ENCODE peak calls at places on chromosomes 13 and 19, in four cellular contexts. M is EL; D is fibroblast of villous mesenchyme; U is stimulated activated CD4-positive, alpha-beta T cell treated with anti-CD3 and anti-CD28 coated beads, Interleukin-15, amount 100 ng/mL, for 48 hours. Q is an unnamed sample.

GRCh38 chr13:29901714-29902631 is 51.6 kb upstream of the UBL3 start:
- DNase-seq in D (peak), M (peak), U (no peak), Q (peak)

GRCh38 chr19:49347835-49348234 is 12.6 kb downstream of the CD37 start:
- DNase-seq in U (no peak), M (peak), D (peak), Q (peak)

GRCh38 chr13:44474122-44474910 is 100.7 kb downstream of the SERP2 start:
- DNase-seq in U (no peak), D (no peak), M (peak), Q (no peak)

GRCh38 chr19:12733369-12733896 is 1.1 kb downstream of the TRIR start:
- DNase-seq in D (peak), M (peak), U (peak), Q (peak)

GRCh38 chr19:13329766-13330165 is 176.5 kb downstream of the CACNA1A start:
- DNase-seq in D (no peak), M (no peak), U (no peak), Q (no peak)

GRCh38 chr13:41145136-41145908 is 12.7 kb upstream of the KBTBD6 start:
- DNase-seq in M (peak), D (peak), U (no peak), Q (no peak)

GRCh38 chr13:106534844-106535551 is 464 bp downstream of the EFNB2 start:
- DNase-seq in U (no peak), M (peak), D (peak), Q (peak)

GRCh38 chr13:32415019-32415418 is 12.9 kb downstream of the N4BP2L1 start:
- DNase-seq in U (peak), D (no peak), M (no peak), Q (no peak)

GRCh38 chr13:46905249-46905648 is 8.4 kb upstream of the HTR2A start:
- DNase-seq in D (peak), U (no peak), M (no peak), Q (no peak)

GRCh38 chr13:64725492-64725891 is 2504.6 kb downstream of the PCDH9 start:
- DNase-seq in D (no peak), M (no peak), U (no peak), Q (no peak)

GRCh38 chr19:1106841-1107654 is 3.3 kb downstream of the GPX4 start:
- DNase-seq in U (no peak), M (peak), D (peak), Q (no peak)

GRCh38 chr19:49976496-49976895 is 15.5 kb upstream of the SIGLEC11 start:
- DNase-seq in U (no peak), D (peak), M (no peak), Q (no peak)

GRCh38 chr13:20418953-20419352 is 106.7 kb downstream of the CRYL1 start:
- DNase-seq in U (no peak), D (no peak), M (no peak), Q (peak)

GRCh38 chr13:114002771-114003321 is 29.0 kb upstream of the C13orf46 start:
- DNase-seq in U (no peak), D (no peak), M (no peak), Q (no peak)

GRCh38 chr19:56309511-56310185 is 5.0 kb downstream of the ZSCAN5A start:
- DNase-seq in M (peak), D (peak), U (peak), Q (peak)

GRCh38 chr19:14073925-14074838 is 1.6 kb downstream of the MISP3 start:
- DNase-seq in U (no peak), M (peak), D (no peak), Q (peak)

GRCh38 chr19:50711196-50711595 is 8.4 kb downstream of the SHANK1 start:
- DNase-seq in D (no peak), M (no peak), U (no peak), Q (no peak)

GRCh38 chr13:40679586-40679985 is 13.1 kb upstream of the FOXO1 start:
- DNase-seq in U (no peak), M (no peak), D (no peak), Q (no peak)

GRCh38 chr13:111908391-111908790 is 158.6 kb upstream of the SOX1 start:
- DNase-seq in U (no peak), M (no peak), D (no peak), Q (no peak)

GRCh38 chr19:20565321-20566018 is at the start of gene ZNF737:
- DNase-seq in M (peak), U (peak), D (peak), Q (peak)

GRCh38 chr19:53007200-53008054 is 6.3 kb upstream of the ERVV-1 start:
- DNase-seq in M (no peak), U (no peak), D (no peak), Q (no peak)

GRCh38 chr13:66312312-66313087 is 917.6 kb downstream of the PCDH9 start:
- DNase-seq in U (no peak), D (peak), M (peak), Q (peak)

GRCh38 chr19:47741544-47742125 is 3.7 kb upstream of the NOP53 start:
- DNase-seq in D (no peak), U (no peak), M (no peak), Q (peak)

GRCh38 chr13:52713894-52714293 is 25.7 kb downstream of the CNMD start:
- DNase-seq in U (no peak), D (no peak), M (no peak), Q (no peak)

GRCh38 chr13:108700421-108701170 is 71.2 kb downstream of the MYO16 start:
- DNase-seq in U (no peak), M (peak), D (peak), Q (no peak)

GRCh38 chr13:36815069-36815468 is 4.0 kb upstream of the RFXAP start:
- DNase-seq in M (peak), D (no peak), U (no peak), Q (no peak)

GRCh38 chr13:26558074-26558805 is 757 bp downstream of the WASF3 start:
- DNase-seq in D (peak), M (peak), U (no peak), Q (peak)

GRCh38 chr13:95677564-95678386 is 836 bp downstream of the DNAJC3 start:
- DNase-seq in U (no peak), M (peak), D (peak), Q (peak)

GRCh38 chr19:1066748-1067340 is at the start of gene ARHGAP45:
- DNase-seq in M (no peak), U (peak), D (no peak), Q (no peak)

GRCh38 chr19:46840157-46840942 is 10.3 kb downstream of the AP2S1 start:
- DNase-seq in U (peak), M (peak), D (peak), Q (peak)

GRCh38 chr19:42092350-42092749 is 16.4 kb downstream of the ZNF574 start:
- DNase-seq in M (peak), D (no peak), U (peak), Q (peak)

GRCh38 chr13:33125821-33126570 is 109.8 kb downstream of the KL start:
- DNase-seq in D (peak), M (peak), U (no peak), Q (peak)

GRCh38 chr19:56725829-56726424 is 54.4 kb upstream of the ZNF835 start:
- DNase-seq in D (peak), M (no peak), U (no peak), Q (no peak)

Q was measured in osteoblast.